ENCODE peak calls at places on chromosomes 7 and 10, in seven cellular contexts. A is BE2C, Z is AG04450, D is A673, U is lower leg skin, W is endodermal cell, P is pancreas. E is an unnamed sample.
A peak's percentile ranks its signal among the peaks of the same experiment; 100 is the strongest.

GRCh38 chr7:50359995-50360925 is 55.7 kb downstream of the IKZF1 start:
- DNase-seq in A (peak; percentile 30), Z (no peak), D (no peak), U (no peak), W (peak; percentile 69), P (no peak), E (no peak)

GRCh38 chr7:155213385-155213784 is 84.3 kb upstream of the INSIG1 start:
- DNase-seq in A (no peak), Z (no peak), D (no peak), U (no peak), W (no peak), P (peak; percentile 38), E (no peak)

GRCh38 chr10:62390497-62391176 is 16.5 kb downstream of the ZNF365 start:
- DNase-seq in A (no peak), Z (no peak), D (no peak), U (no peak), W (no peak), P (no peak), E (no peak)

GRCh38 chr10:88064608-88065383 is 201.4 kb downstream of the PTEN start:
- DNase-seq in A (peak; percentile 82), Z (peak; percentile 53), D (peak; percentile 23), U (peak; percentile 89), W (no peak), P (no peak), E (no peak)

GRCh38 chr7:33530664-33531063 is 374.7 kb upstream of the BMPER start:
- DNase-seq in A (no peak), Z (no peak), D (no peak), U (no peak), W (no peak), P (no peak), E (no peak)

GRCh38 chr10:47243791-47244190 is 56.2 kb upstream of the GDF10 start:
- DNase-seq in A (no peak), Z (no peak), D (peak; percentile 9), U (peak; percentile 74), W (peak; percentile 32), P (no peak), E (no peak)

GRCh38 chr10:132388901-132389630 is 7.9 kb upstream of the PWWP2B start:
- DNase-seq in A (no peak), Z (no peak), D (no peak), U (no peak), W (peak; percentile 79), P (peak; percentile 85), E (no peak)

GRCh38 chr10:89062861-89063260 is 72.3 kb downstream of the FAS start:
- DNase-seq in A (no peak), Z (no peak), D (peak; percentile 28), U (no peak), W (no peak), P (no peak), E (no peak)

GRCh38 chr7:83509255-83510021 is 139.5 kb downstream of the SEMA3E start:
- DNase-seq in A (no peak), Z (no peak), D (no peak), U (no peak), W (no peak), P (no peak), E (no peak)

GRCh38 chr10:14558025-14558424 is 216.7 kb downstream of the FAM107B start:
- DNase-seq in A (no peak), Z (no peak), D (no peak), U (no peak), W (no peak), P (no peak), E (no peak)

GRCh38 chr10:14562615-14563214 is 212.0 kb downstream of the FAM107B start:
- DNase-seq in A (no peak), Z (no peak), D (no peak), U (no peak), W (no peak), P (no peak), E (no peak)

GRCh38 chr10:14562197-14562596 is 212.5 kb downstream of the FAM107B start:
- DNase-seq in A (no peak), Z (no peak), D (no peak), U (no peak), W (no peak), P (no peak), E (no peak)

GRCh38 chr10:14560794-14561765 is 213.6 kb downstream of the FAM107B start:
- DNase-seq in A (no peak), Z (no peak), D (no peak), U (no peak), W (no peak), P (no peak), E (no peak)

GRCh38 chr10:14560274-14560673 is 214.4 kb downstream of the FAM107B start:
- DNase-seq in A (peak; percentile 50), Z (no peak), D (peak; percentile 77), U (no peak), W (peak; percentile 85), P (no peak), E (no peak)
- TF ChIP-seq CTCF in A (peak; percentile 42), Z (no peak), D (peak; percentile 41), U (no peak), W (peak; percentile 73), P (no peak), E (peak; percentile 15)

DNA sequence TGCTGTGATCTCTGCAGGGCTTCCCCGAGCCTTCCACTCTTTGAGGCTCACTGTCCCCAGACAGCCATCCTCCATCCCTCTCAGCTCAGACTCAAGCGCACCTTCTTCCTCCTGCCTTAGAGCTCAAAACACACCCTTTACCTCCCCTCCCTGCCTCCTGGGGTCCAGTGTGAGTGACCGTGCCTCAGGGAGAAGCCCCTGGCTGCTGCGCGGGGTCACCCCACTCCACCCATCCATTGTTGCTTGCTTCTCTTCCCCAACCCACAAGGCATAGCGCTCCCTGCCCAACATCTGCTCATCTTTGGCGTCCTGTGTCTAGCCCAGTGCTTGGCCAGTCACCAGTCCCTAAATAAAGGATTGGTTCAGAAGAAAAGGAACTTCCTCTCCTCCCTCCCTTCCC is 170.3 kb downstream of the TCERG1L start:
- DNase-seq in A (no peak), Z (no peak), D (no peak), U (no peak), W (no peak), P (no peak), E (no peak)
- TF ChIP-seq CTCF in A (no peak), Z (no peak), D (no peak), U (no peak), W (no peak), P (no peak), E (no peak)

DNA sequence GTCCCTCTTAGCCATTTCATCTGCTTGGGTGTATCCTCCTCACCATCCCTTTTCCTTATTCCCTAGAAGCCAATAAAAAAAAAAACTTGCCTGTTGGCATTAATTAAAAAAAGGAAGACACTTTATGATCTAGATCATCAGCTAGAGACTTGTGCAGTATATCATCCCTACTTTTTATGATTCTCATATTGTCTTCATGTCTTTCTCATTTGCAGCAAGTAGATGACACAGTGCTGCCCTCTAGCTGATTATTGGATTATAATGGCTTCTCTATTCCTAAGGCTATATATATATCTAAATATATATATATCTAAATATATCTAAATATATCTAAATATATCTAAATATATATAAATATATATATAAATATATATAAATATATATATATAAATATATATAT is 272.4 kb upstream of the LRGUK start:
- DNase-seq in A (no peak), Z (no peak), D (peak; percentile 71), U (no peak), W (no peak), P (no peak), E (no peak)
- TF ChIP-seq CTCF in A (peak; percentile 55), Z (peak; percentile 53), D (peak; percentile 62), U (no peak), W (peak; percentile 72), P (peak; percentile 7), E (peak; percentile 43)

DNA sequence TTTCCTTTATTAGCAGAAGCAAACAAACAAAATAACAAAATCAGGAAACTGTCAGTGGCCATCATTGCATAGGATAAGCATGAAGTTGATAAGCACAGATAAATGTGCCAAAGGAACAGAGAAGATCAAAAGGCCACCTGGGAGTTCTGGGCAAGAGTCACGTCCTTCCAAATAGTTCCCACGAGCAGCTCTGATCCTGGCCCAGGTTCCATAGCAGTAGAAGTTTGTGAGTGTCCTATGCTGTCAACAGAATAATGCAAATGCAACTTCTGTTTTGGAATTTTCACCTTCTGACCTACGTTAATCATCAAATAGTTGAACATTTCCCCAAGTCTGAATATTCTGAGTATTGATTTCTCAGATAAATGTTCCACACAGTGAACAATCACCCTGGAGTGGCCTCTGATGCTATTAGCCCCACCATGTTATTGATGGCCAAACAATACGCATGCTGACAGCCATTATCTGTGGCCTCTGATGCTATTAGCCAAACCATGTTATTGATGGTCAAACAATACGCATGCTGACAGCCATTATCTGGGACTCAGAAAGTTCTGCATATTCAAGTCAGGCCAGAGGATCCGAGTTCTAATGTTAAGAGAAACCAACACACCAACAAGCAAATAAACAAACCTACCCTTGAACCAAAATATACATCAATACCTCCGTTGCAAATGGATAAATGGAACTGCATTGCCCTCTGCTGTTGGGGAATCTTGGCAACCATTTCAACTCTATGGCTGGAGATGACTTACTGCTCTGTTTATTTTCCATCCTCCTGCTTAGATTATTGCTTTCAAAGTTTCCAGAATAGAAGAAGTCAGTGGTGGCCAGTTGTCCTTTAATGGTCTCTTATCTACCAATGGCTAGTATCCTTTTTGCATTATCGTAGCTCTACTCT is 63.3 kb downstream of the MRC1 start:
- DNase-seq in A (peak; percentile 36), Z (no peak), D (peak; percentile 59), U (no peak), W (peak; percentile 64), P (no peak), E (no peak)
- TF ChIP-seq CTCF in A (peak; percentile 77), Z (peak; percentile 33), D (peak; percentile 72), U (no peak), W (peak; percentile 73), P (peak; percentile 37), E (peak; percentile 48)

E was measured in BJ.